ENCODE peak calls at places on chromosomes 4 and X, in ten cellular contexts. B, S, O, M, V, K, H, A, E and U are unnamed samples. For H3K27me3, the result is how much of the 10 kb centered on the place peaks cover.

GRCh38 chrX:153628665-153629064 is 18.3 kb upstream of the DUSP9 start:
- DNase-seq in B (peak), S (no peak), O (peak), M (peak), V (no peak), K (peak), H (no peak), A (no peak), E (no peak), U (no peak)

GRCh38 chr4:6271701-6272465 is 2.2 kb downstream of the WFS1 start:
- DNase-seq in B (no peak), S (no peak), O (peak), M (peak), V (no peak), K (no peak), H (no peak), A (peak), E (no peak), U (no peak)

GRCh38 chr4:25386926-25387325 is 9.9 kb downstream of the ANAPC4 start:
- DNase-seq in B (no peak), S (no peak), O (no peak), M (no peak), V (no peak), K (no peak), H (no peak), A (no peak), E (no peak), U (no peak)

GRCh38 chr4:69518102-69518501 is 22.4 kb upstream of the UGT2B4 start:
- DNase-seq in B (no peak), S (no peak), O (no peak), M (no peak), V (no peak), K (no peak), H (no peak), A (no peak), E (no peak), U (no peak)

GRCh38 chrX:42708222-42708621 is 69.7 kb downstream of the PPP1R2C start:
- DNase-seq in B (no peak), S (no peak), O (no peak), M (no peak), V (no peak), K (no peak), H (no peak), A (no peak), E (no peak), U (no peak)

GRCh38 chrX:47523297-47523696 is 37.7 kb upstream of the ARAF start:
- DNase-seq in B (peak), S (peak), O (peak), M (peak), V (peak), K (peak), H (peak), A (peak), E (peak), U (peak)

GRCh38 chrX:136262812-136263315 is 11.7 kb upstream of the MAP7D3 start:
- DNase-seq in B (no peak), S (no peak), O (no peak), M (no peak), V (no peak), K (no peak), H (no peak), A (no peak), E (no peak), U (no peak)

GRCh38 chr4:86975927-86976326 is 41.1 kb downstream of the AFF1 start:
- DNase-seq in B (no peak), S (no peak), O (no peak), M (no peak), V (no peak), K (no peak), H (no peak), A (no peak), E (no peak), U (no peak)

GRCh38 chr4:74635074-74635473 is 159.2 kb downstream of the BTC start:
- DNase-seq in B (no peak), S (no peak), O (no peak), M (no peak), V (no peak), K (no peak), H (no peak), A (no peak), E (no peak), U (no peak)

GRCh38 chr4:24471623-24472510 is 112.5 kb downstream of the DHX15 start:
- DNase-seq in B (no peak), S (peak), O (peak), M (peak), V (no peak), K (peak), H (peak), A (no peak), E (peak), U (no peak)

GRCh38 chr4:46032061-46032460 is 91.8 kb downstream of the GABRG1 start:
- DNase-seq in B (no peak), S (no peak), O (no peak), M (no peak), V (no peak), K (no peak), H (no peak), A (no peak), E (no peak), U (no peak)

GRCh38 chr4:78720151-78720726 is 55.9 kb upstream of the BMP2K start:
- DNase-seq in B (no peak), S (no peak), O (no peak), M (no peak), V (no peak), K (no peak), H (no peak), A (no peak), E (no peak), U (no peak)

GRCh38 chr4:151717271-151717670 is 43.5 kb downstream of the GATB start:
- DNase-seq in B (no peak), S (peak), O (no peak), M (no peak), V (no peak), K (no peak), H (no peak), A (no peak), E (no peak), U (no peak)

GRCh38 chr4:97366661-97367060 is 776.6 kb downstream of the STPG2 start:
- DNase-seq in B (no peak), S (no peak), O (no peak), M (no peak), V (no peak), K (no peak), H (no peak), A (no peak), E (no peak), U (no peak)

GRCh38 chr4:112700679-112701078 is 63.7 kb downstream of the LARP7 start:
- DNase-seq in B (no peak), S (no peak), O (no peak), M (no peak), V (no peak), K (no peak), H (no peak), A (no peak), E (no peak), U (no peak)

GRCh38 chr4:2939383-2940243 is 23.6 kb downstream of the NOP14 start:
- DNase-seq in B (peak), S (no peak), O (no peak), M (peak), V (no peak), K (peak), H (no peak), A (no peak), E (peak), U (no peak)

GRCh38 chrX:45788941-45789348 is 588.3 kb upstream of the DIPK2B start:
- DNase-seq in B (no peak), S (no peak), O (peak), M (peak), V (no peak), K (no peak), H (peak), A (no peak), E (peak), U (no peak)

GRCh38 chrX:153381684-153382532 is 19.2 kb downstream of the PNMA6E start:
- DNase-seq in B (no peak), S (peak), O (no peak), M (no peak), V (no peak), K (peak), H (peak), A (no peak), E (no peak), U (no peak)

GRCh38 chr4:113584407-113585150 is 177.0 kb downstream of the CAMK2D start:
- DNase-seq in B (no peak), S (peak), O (no peak), M (peak), V (no peak), K (no peak), H (peak), A (no peak), E (no peak), U (no peak)

GRCh38 chr4:126057371-126057770 is 742.6 kb downstream of the FAT4 start:
- DNase-seq in B (no peak), S (no peak), O (no peak), M (no peak), V (no peak), K (no peak), H (no peak), A (no peak), E (no peak), U (no peak)

GRCh38 chr4:186823989-186824388 is 100.3 kb upstream of the FAT1 start:
- DNase-seq in B (no peak), S (no peak), O (no peak), M (no peak), V (no peak), K (no peak), H (no peak), A (no peak), E (no peak), U (no peak)

GRCh38 chr4:91936301-91936700 is 367.5 kb upstream of the GRID2 start:
- DNase-seq in B (no peak), S (no peak), O (no peak), M (no peak), V (no peak), K (no peak), H (peak), A (no peak), E (no peak), U (no peak)

GRCh38 chrX:107272431-107272921 is 66.1 kb downstream of the DNAAF6 start:
- DNase-seq in B (no peak), S (peak), O (no peak), M (no peak), V (no peak), K (no peak), H (peak), A (no peak), E (peak), U (no peak)
- H3K4me3 ChIP-seq in B (no peak), S (peak), O (no peak), M (no peak), V (no peak), K (no peak), H (no peak), A (no peak), E (no peak), U (no peak)

GRCh38 chrX:17738737-17739535 is 1.6 kb downstream of the SCML1 start:
- DNase-seq in B (no peak), S (no peak), O (no peak), M (no peak), V (no peak), K (no peak), H (no peak), A (no peak), E (no peak), U (no peak)
- H3K27ac ChIP-seq in B (no peak), S (no peak), O (peak), M (peak), V (peak), K (no peak), H (peak), A (peak), E (no peak), U (no peak)

DNA sequence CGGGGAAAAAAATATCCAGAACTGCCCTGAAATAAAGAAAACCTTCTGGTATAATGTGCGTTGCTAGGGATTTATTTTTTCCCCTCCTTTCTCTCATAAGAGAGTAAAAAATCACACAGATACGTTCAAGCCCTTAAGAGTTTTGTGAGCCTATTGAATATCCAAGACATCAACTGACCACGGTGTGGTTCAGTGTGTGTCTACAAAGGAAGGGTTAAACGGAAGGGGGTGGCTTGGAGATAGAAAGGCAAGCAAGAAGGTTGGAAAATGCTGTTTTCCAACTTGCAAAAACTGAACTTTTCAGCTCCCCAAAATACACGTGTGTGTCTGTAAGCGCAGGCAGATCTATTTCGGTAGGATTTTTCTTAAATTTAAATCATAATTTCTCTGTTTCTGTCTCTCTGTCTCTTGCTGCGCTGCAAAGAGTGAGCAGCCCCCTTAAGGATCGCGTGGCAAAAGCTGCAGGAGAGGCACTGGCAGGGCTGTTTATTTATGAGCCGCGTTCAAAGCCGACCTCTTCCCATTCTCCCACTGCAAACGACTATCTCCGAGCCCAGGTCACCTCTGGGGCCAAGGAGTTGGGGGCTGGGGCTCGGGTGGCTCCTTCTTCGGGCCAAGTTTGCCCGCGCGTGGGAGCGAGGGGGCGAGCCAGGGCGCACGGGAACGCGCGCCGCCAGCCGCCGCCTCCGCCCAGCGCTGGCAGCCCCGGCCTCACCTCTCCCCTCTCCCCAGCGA is 477 bp upstream of the SLIT2 start:
- DNase-seq in B (no peak), S (no peak), O (no peak), M (no peak), V (no peak), K (no peak), H (no peak), A (no peak), E (no peak), U (no peak)
- H3K27me3 ChIP-seq in B (under half), S (half or more), O (half or more), M (under half), V (under half), K (under half), H (under half), A (under half), E (under half), U (under half)

GRCh38 chr4:76035146-76035545 is 724 bp downstream of the CXCL11 start:
- DNase-seq in B (no peak), S (no peak), O (no peak), M (no peak), V (no peak), K (no peak), H (no peak), A (no peak), E (no peak), U (no peak)
- H3K4me3 ChIP-seq in B (no peak), S (no peak), O (no peak), M (no peak), V (no peak), K (no peak), H (no peak), A (no peak), E (no peak), U (no peak)

DNA sequence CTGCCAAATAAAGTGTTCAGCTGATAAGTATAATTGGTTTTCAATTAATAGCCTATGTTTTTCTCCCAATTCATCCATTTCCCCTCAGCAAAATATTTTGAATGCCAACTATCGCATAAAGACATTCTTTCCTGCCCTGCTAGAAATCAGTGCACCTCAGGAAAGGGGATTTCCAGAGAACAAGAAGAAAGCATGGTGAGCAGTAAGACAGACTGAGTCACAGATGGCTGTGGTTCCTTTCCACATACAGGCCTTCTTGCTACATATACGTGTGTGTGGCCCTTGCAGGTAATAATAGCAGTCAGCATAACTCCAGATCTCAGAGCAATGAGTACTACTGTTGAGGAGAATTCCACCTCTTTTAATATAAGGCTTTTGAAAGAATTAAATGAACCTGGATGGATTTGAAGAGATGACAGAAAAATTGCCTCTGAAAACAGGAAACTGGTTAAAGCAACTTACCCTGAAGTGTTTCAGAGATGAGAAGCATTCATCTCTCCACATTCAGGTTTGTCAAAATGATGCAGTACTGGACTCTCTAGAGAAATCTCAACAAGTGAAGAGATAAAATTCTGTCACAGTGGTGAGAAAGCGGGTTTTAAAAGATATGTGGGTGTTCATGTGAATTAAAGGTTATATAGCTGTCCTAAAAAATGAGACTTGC is 13.6 kb downstream of the GASK1B start:
- DNase-seq in B (no peak), S (no peak), O (no peak), M (no peak), V (no peak), K (no peak), H (no peak), A (no peak), E (no peak), U (no peak)
- H3K27ac ChIP-seq in B (no peak), S (no peak), O (no peak), M (no peak), V (no peak), K (peak), H (no peak), A (peak), E (peak), U (no peak)